ENCODE peak calls at places on chromosomes 4 and X, in five cellular contexts. V, W, Y, R and Z are unnamed samples.

GRCh38 chr4:186078977-186079697 is 10.2 kb downstream of the TLR3 start:
- DNase-seq in V (no peak), W (no peak), Y (no peak), R (no peak), Z (no peak)

GRCh38 chr4:1556541-1557220 is 127.4 kb downstream of the FAM53A start:
- DNase-seq in V (no peak), W (no peak), Y (no peak), R (no peak), Z (no peak)

GRCh38 chrX:68433155-68433980 is at the start of gene OPHN1:
- DNase-seq in V (peak), W (peak), Y (peak), R (peak), Z (peak)

GRCh38 chr4:104486702-104487101 is 8.0 kb downstream of the CXXC4 start:
- DNase-seq in V (no peak), W (no peak), Y (no peak), R (no peak), Z (no peak)

GRCh38 chr4:168440442-168441264 is 39.6 kb downstream of the DDX60L start:
- DNase-seq in V (no peak), W (peak), Y (no peak), R (no peak), Z (no peak)

GRCh38 chrX:136767104-136767941 is 13.4 kb downstream of the ARHGEF6 start:
- DNase-seq in V (peak), W (peak), Y (peak), R (peak), Z (peak)

GRCh38 chr4:173272987-173273386 is 61.2 kb downstream of the HMGB2 start:
- DNase-seq in V (no peak), W (peak), Y (no peak), R (no peak), Z (no peak)

GRCh38 chrX:29229802-29230201 is 642.6 kb downstream of the IL1RAPL1 start:
- DNase-seq in V (no peak), W (peak), Y (no peak), R (no peak), Z (no peak)

GRCh38 chrX:131812847-131813825 is 210.0 kb upstream of the STK26 start:
- DNase-seq in V (no peak), W (peak), Y (no peak), R (no peak), Z (peak)

GRCh38 chrX:86829786-86830185 is 681.5 kb downstream of the DACH2 start:
- DNase-seq in V (no peak), W (no peak), Y (no peak), R (no peak), Z (no peak)

GRCh38 chr4:7151668-7152227 is 40.6 kb upstream of the SORCS2 start:
- DNase-seq in V (no peak), W (no peak), Y (no peak), R (no peak), Z (no peak)

DNA sequence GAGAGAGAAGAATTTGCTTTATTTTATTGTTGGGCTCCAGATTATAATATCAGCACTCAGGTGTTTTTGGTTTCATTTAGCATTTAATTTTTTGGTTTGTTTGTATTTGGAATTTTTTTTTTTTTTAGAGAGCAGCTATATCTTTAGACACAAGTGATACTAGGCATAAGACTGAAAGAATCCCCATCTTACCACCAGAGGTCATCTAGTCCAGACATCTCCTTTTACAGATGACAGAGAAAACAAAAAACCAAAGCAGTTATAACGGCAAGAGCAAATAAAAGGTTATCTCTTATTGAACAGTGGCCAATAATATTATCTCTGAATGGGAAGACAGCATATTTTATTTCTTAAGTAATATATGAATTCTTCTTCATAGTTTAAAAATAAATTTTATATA is 22.8 kb downstream of the USP38 start:
- DNase-seq in V (no peak), W (peak), Y (no peak), R (no peak), Z (no peak)
- TF ChIP-seq CTCF in V (peak), W (peak), Y (peak), R (no peak), Z (peak)

DNA sequence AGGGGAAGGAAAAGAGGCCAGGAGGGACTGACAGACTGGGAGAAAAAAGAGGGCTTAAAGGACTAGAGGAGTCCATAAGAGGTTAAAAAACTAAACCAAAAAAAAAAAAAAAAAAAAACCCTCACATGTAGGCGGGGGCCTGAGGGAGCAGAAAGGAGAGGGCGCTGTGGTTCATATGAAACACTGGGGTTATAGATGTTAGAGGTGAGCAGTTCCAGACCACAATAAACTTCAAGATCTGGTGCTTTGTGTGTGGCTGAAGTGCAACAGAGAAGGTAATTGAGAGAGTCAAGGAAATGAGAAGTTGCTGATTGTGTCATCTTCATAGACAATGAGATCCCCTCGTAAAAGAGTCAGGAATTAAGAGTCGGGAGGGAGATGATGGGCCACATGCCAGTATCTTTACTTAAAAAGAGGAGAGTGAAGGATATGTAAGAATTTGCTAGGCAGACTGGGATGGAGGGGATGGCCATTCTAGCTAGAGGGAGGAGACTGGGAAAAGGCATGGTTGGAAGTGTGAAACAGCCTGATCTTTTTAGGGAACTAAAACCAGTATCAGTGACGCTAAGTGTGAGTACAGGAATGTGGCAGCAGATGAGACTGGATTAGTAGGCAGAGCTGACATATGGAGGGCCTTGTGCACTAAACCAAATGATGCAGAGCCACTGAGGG is 18.4 kb upstream of the OGT start:
- DNase-seq in V (no peak), W (no peak), Y (no peak), R (no peak), Z (no peak)
- H3K27ac ChIP-seq in V (peak), W (no peak), Y (peak), R (peak), Z (no peak)

GRCh38 chrX:81412428-81412827 is 210.5 kb downstream of the SH3BGRL start:
- DNase-seq in V (no peak), W (no peak), Y (no peak), R (no peak), Z (no peak)

GRCh38 chrX:81411517-81411916 is 209.6 kb downstream of the SH3BGRL start:
- DNase-seq in V (no peak), W (no peak), Y (no peak), R (no peak), Z (no peak)

DNA sequence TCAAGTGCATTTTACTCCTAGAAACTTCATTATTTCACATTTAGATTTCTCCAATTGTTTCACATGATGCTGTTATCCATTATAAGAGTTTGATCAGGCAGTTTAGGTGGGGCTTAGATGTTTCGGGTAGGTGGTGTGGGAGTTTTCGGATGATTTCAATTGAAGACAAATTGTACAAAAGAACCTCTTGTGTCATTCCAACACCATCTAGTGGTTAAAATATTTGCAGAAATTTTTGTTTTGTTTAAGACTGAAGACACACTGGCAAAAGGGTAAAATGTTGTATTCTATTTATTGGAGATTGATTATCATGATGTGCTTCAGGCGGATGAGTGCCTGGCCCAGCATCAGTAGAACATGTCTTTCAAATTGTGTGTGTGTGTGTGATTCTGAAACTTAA is 212.7 kb downstream of the SH3BGRL start:
- DNase-seq in V (no peak), W (no peak), Y (no peak), R (no peak), Z (no peak)
- TF ChIP-seq CTCF in V (no peak), W (peak), Y (no peak), R (no peak), Z (no peak)

DNA sequence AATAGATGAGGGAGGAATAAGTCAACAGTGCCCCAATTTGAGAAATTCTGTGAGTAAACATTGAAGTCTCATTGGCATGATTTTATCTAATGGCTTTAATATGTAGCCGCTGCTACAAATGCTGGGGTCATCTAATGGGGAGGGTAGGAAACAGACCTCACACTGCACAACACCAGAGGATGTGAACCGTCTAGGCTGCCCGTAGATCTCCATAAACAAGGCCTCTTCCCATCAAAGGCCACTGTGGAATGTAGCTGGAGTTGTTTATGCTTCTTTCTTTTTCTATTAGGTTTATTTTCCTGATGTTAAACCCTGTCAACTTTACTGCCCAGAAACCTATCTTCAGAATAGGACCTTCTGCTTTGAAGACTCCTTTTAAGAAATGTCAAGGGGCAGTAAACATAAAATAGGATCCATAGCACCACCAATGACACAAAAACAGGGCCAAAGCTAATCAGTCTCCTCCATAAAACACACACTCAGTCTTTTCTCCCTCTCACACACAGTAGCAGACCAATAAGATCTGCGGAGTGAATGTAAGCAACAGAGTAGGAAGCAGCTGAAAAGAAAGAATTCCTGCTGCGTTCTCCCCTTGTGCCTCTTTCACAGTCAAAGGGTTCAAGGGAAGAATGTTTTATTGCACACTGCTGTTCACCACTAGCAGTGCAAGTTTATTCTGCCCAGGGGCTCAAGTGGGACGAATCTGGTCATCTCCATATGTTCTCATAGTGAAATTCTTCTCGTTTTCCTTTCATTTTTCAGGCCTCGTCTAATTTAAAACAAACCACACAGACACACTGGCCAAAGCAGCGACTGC is 72.2 kb downstream of the MAML3 start:
- DNase-seq in V (no peak), W (no peak), Y (no peak), R (no peak), Z (no peak)
- H3K27ac ChIP-seq in V (no peak), W (peak), Y (no peak), R (no peak), Z (peak)

DNA sequence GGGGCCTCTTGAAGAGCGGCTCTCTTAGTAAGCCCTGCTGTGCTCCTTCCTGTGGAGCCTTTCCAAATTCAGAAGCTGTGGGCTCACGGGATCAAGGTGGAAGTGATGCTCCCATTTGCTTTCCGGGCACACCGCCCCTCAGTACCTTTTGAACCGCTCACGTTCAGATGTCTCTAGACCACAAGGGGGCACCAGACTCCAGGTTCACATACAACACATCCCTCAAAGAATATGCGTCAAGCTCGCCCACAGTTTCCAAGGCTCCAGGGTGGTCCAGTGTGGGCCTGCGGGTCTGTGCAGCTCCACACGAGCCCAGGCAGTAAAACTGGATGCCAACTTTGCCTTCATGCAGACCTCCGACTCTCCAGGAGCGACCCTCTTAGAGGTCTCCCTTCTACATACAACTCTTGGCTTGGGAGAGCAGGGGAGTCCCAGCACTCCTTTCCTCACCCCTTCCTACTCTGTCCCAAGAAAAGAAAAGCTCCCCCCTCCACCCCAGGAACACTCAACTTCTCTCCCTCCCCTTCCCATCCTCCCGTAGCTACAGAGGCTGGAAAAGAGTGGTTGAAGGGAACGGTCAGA is 11.0 kb downstream of the SUPT20HL1 start:
- DNase-seq in V (no peak), W (peak), Y (peak), R (no peak), Z (peak)
- TF ChIP-seq CTCF in V (peak), W (peak), Y (peak), R (peak), Z (peak)